ENCODE peak calls at places on chromosomes 5 and 9, in eight cellular contexts. M is GM13977, K is endothelial cell, F is stomach, C is astrocyte of the cerebellum, D is esophagus squamous epithelium, E is AG10803, W is dorsolateral prefrontal cortex. I is an unnamed sample.

GRCh38 chr9:79600466-79600865 is 28.7 kb downstream of the TLE4 start:
- DNase-seq in K (no peak), E (no peak), M (no peak), D (no peak), C (no peak), F (no peak), W (no peak), I (no peak)

GRCh38 chr5:131769337-131769736 is 27.5 kb downstream of the FNIP1 start:
- DNase-seq in W (no peak), D (no peak), E (no peak), C (no peak), K (no peak), F (no peak), M (no peak), I (no peak)

GRCh38 chr5:107979272-107979671 is 308.5 kb upstream of the EFNA5 start:
- DNase-seq in K (no peak), D (no peak), E (peak; percentile 26), C (peak; percentile 47), F (no peak), M (no peak), W (no peak), I (no peak)

GRCh38 chr9:90881648-90882047 is 80.0 kb downstream of the SYK start:
- DNase-seq in C (no peak), E (no peak), M (peak; percentile 20), D (no peak), W (no peak), F (no peak), K (no peak), I (no peak)

GRCh38 chr9:137109250-137110146 is 5.0 kb downstream of the DPP7 start:
- DNase-seq in M (no peak), D (no peak), E (no peak), K (no peak), F (no peak), W (no peak), C (no peak), I (no peak)

GRCh38 chr9:98708103-98708932 is 417 bp downstream of the GABBR2 start:
- DNase-seq in C (no peak), D (no peak), E (no peak), K (no peak), M (peak; percentile 31), W (no peak), F (no peak), I (no peak)

GRCh38 chr9:89536618-89537017 is 38.7 kb upstream of the SEMA4D start:
- DNase-seq in W (no peak), K (no peak), D (no peak), C (no peak), M (peak; percentile 47), E (no peak), F (no peak), I (no peak)

GRCh38 chr5:133821889-133822288 is 146.5 kb downstream of the C5orf15 start:
- DNase-seq in M (no peak), K (no peak), C (no peak), F (no peak), D (no peak), E (no peak), W (no peak), I (no peak)

GRCh38 chr9:130036099-130036498 is 6.9 kb downstream of the FNBP1 start:
- DNase-seq in M (no peak), W (no peak), D (no peak), E (no peak), F (no peak), C (no peak), K (no peak), I (peak; percentile 56)

GRCh38 chr9:120944434-120945125 is 18.0 kb upstream of the TRAF1 start:
- DNase-seq in F (no peak), E (no peak), K (no peak), D (no peak), W (no peak), M (peak; percentile 79), C (no peak), I (no peak)

GRCh38 chr9:123322771-123323481 is 33.1 kb upstream of the CRB2 start:
- DNase-seq in F (no peak), W (no peak), C (no peak), K (no peak), D (no peak), M (peak; percentile 47), E (no peak), I (no peak)

GRCh38 chr5:168674893-168675482 is 95.8 kb upstream of the PANK3 start:
- DNase-seq in D (no peak), E (no peak), C (no peak), W (no peak), M (no peak), F (no peak), K (no peak), I (no peak)

GRCh38 chr5:37849641-37850040 is 9.8 kb upstream of the GDNF start:
- DNase-seq in W (no peak), M (no peak), D (no peak), E (peak; percentile 29), F (no peak), C (no peak), K (no peak), I (no peak)

GRCh38 chr9:94729199-94729598 is 2.7 kb downstream of the AOPEP start:
- DNase-seq in F (no peak), K (no peak), D (no peak), W (no peak), M (no peak), E (no peak), C (no peak), I (no peak)
- TF ChIP-seq CTCF in F (no peak), K (no peak), D (no peak), W (no peak), M (no peak), E (no peak), C (no peak), I (no peak)

GRCh38 chr5:74943905-74944304 is 77.7 kb upstream of the FAM169A start:
- DNase-seq in C (no peak), D (no peak), E (no peak), F (no peak), W (no peak), K (no peak), M (no peak), I (no peak)
- TF ChIP-seq CTCF in C (peak; percentile 33), D (peak; percentile 17), E (peak; percentile 30), F (no peak), W (no peak), K (no peak), M (peak; percentile 22), I (peak; percentile 31)

GRCh38 chr9:72333758-72334157 is 31.2 kb downstream of the ZFAND5 start:
- DNase-seq in C (no peak), E (no peak), W (no peak), D (no peak), K (no peak), M (no peak), F (no peak), I (no peak)
- TF ChIP-seq CTCF in C (no peak), E (no peak), W (no peak), D (peak; percentile 23), K (no peak), M (peak; percentile 35), F (no peak), I (no peak)

GRCh38 chr5:170405822-170406221 is 16.7 kb upstream of the KCNMB1 start:
- DNase-seq in E (no peak), C (no peak), M (no peak), F (no peak), K (no peak), D (no peak), W (no peak), I (no peak)
- TF ChIP-seq CTCF in E (no peak), C (no peak), M (no peak), F (no peak), K (no peak), D (no peak), W (no peak), I (no peak)